ENCODE peak calls at places on chromosomes 13 and 19, in four cellular contexts. J is pons, F is psoas muscle, K is NCI-H1436. D is an unnamed sample.

GRCh38 chr13:113535381-113535781 is 44.9 kb upstream of the DCUN1D2 start:
- DNase-seq in K (no peak), F (no peak), J (no peak), D (no peak)

GRCh38 chr19:27776524-27776923 is 1436.4 kb downstream of the UQCRFS1 start:
- DNase-seq in K (no peak), J (no peak), F (no peak), D (no peak)

GRCh38 chr19:38735257-38735686 is 9.0 kb downstream of the CAPN12 start:
- DNase-seq in J (no peak), K (peak), F (no peak), D (peak)

GRCh38 chr19:56310462-56310861 is 4.2 kb downstream of the ZSCAN5A start:
- DNase-seq in K (no peak), F (no peak), J (no peak), D (no peak)

GRCh38 chr13:82688400-82688999 is 1193.8 kb downstream of the SLITRK1 start:
- DNase-seq in J (no peak), F (no peak), K (no peak), D (no peak)

GRCh38 chr13:101127741-101128353 is 288.5 kb downstream of the NALCN start:
- DNase-seq in J (peak), F (no peak), K (peak), D (peak)

GRCh38 chr19:29775575-29775900 is 36.3 kb upstream of the CCNE1 start:
- DNase-seq in K (no peak), F (no peak), J (no peak), D (no peak)

GRCh38 chr19:5086725-5087439 is 118.0 kb downstream of the KDM4B start:
- DNase-seq in F (no peak), J (no peak), K (peak), D (peak)

GRCh38 chr13:27601208-27601607 is 19.1 kb downstream of the LNX2 start:
- DNase-seq in K (no peak), J (no peak), F (no peak), D (no peak)

GRCh38 chr19:48896191-48896720 is 2.3 kb downstream of the TULP2 start:
- DNase-seq in K (peak), F (peak), J (no peak), D (no peak)

D was measured in NCI-H526.